ENCODE peak calls at places on chromosomes 3 and 15, in six cellular contexts. P is GM13976, X is A549, C is fibroblast of the aortic adventitia, F is IMR-90, S is coronary artery. E is an unnamed sample.

GRCh38 chr3:49181351-49181750 is 10.0 kb downstream of the KLHDC8B start:
- DNase-seq in C (no peak), P (no peak), F (no peak), X (no peak), S (no peak), E (no peak)

GRCh38 chr3:172646439-172647015 is 64.3 kb downstream of the NCEH1 start:
- DNase-seq in S (no peak), F (peak; percentile 67), C (peak; percentile 89), P (no peak), X (no peak), E (no peak)

GRCh38 chr3:16182183-16182582 is 7.7 kb downstream of the GALNT15 start:
- DNase-seq in S (no peak), P (no peak), F (peak; percentile 79), X (no peak), C (no peak), E (no peak)

GRCh38 chr3:33063651-33064051 is 33.3 kb downstream of the GLB1 start:
- DNase-seq in F (peak; percentile 23), P (no peak), S (no peak), X (no peak), C (peak; percentile 60), E (no peak)

GRCh38 chr3:63661242-63661641 is 8.8 kb downstream of the SNTN start:
- DNase-seq in S (no peak), F (no peak), P (no peak), C (peak; percentile 27), X (no peak), E (no peak)

GRCh38 chr3:121202573-121202972 is 294.6 kb downstream of the STXBP5L start:
- DNase-seq in F (no peak), C (no peak), X (no peak), S (no peak), P (no peak), E (no peak)

GRCh38 chr3:14467723-14468620 is 65.6 kb downstream of the SLC6A6 start:
- DNase-seq in F (peak; percentile 46), X (peak; percentile 51), P (peak; percentile 86), C (peak; percentile 47), S (no peak), E (no peak)

GRCh38 chr15:59436774-59437472 is 1.1 kb upstream of the FAM81A start:
- DNase-seq in S (no peak), X (no peak), C (peak; percentile 19), F (no peak), P (no peak), E (no peak)

GRCh38 chr15:92899910-92900711 is at the start of gene CHD2:
- DNase-seq in S (peak; percentile 68), P (peak; percentile 76), F (peak; percentile 89), C (peak; percentile 81), X (peak; percentile 96), E (peak; percentile 87)

GRCh38 chr3:16486951-16487480 is 26.5 kb downstream of the RFTN1 start:
- DNase-seq in C (no peak), X (no peak), F (no peak), P (no peak), S (no peak), E (no peak)

GRCh38 chr15:62889734-62890505 is 152.6 kb upstream of the TPM1 start:
- DNase-seq in C (peak; percentile 91), P (no peak), X (peak; percentile 57), F (peak; percentile 59), S (no peak), E (no peak)

GRCh38 chr3:123076496-123077418 is 9.9 kb downstream of the PDIA5 start:
- DNase-seq in P (no peak), F (no peak), C (peak; percentile 62), S (peak; percentile 87), X (no peak), E (no peak)

GRCh38 chr15:37125143-37125542 is 24.8 kb upstream of the MEIS2 start:
- DNase-seq in P (no peak), S (no peak), C (peak; percentile 50), X (no peak), F (peak; percentile 66), E (no peak)

GRCh38 chr3:155912574-155913190 is 42.2 kb downstream of the GMPS start:
- DNase-seq in P (no peak), F (peak; percentile 39), S (no peak), X (no peak), C (peak; percentile 48), E (no peak)

GRCh38 chr3:197891-198491 is 1.4 kb downstream of the CHL1 start:
- DNase-seq in P (peak; percentile 42), C (no peak), S (no peak), X (no peak), F (no peak), E (no peak)

GRCh38 chr3:46926871-46927717 is 49.5 kb downstream of the CCDC12 start:
- DNase-seq in C (no peak), X (no peak), F (no peak), P (peak; percentile 87), S (no peak), E (no peak)

GRCh38 chr3:89360155-89360554 is 252.7 kb downstream of the EPHA3 start:
- DNase-seq in F (peak; percentile 20), S (no peak), X (no peak), C (no peak), P (no peak), E (no peak)

GRCh38 chr3:42723146-42723683 is 20.6 kb upstream of the HHATL start:
- DNase-seq in P (no peak), S (no peak), X (no peak), C (no peak), F (peak; percentile 13), E (peak; percentile 34)

GRCh38 chr3:197456271-197457091 is 99.3 kb downstream of the BDH1 start:
- DNase-seq in F (peak; percentile 87), P (peak; percentile 78), C (peak; percentile 76), X (peak; percentile 35), S (peak; percentile 90), E (no peak)

GRCh38 chr15:28098766-28099554 is at the start of gene OCA2:
- DNase-seq in C (peak; percentile 12), F (peak; percentile 30), X (peak; percentile 69), P (no peak), S (peak; percentile 72), E (peak; percentile 80)

GRCh38 chr3:95615592-95616310 is 1198.6 kb upstream of the EPHA6 start:
- DNase-seq in F (no peak), S (no peak), P (no peak), X (peak; percentile 67), C (no peak), E (no peak)

GRCh38 chr3:134197681-134198261 is 52.9 kb downstream of the RYK start:
- DNase-seq in C (peak; percentile 81), X (peak; percentile 44), P (peak; percentile 53), S (no peak), F (peak; percentile 83), E (no peak)

GRCh38 chr15:101489236-101489632 is 273 bp downstream of the PCSK6 start:
- DNase-seq in C (no peak), P (peak; percentile 72), X (peak; percentile 69), S (peak; percentile 24), F (no peak), E (no peak)

GRCh38 chr3:193563999-193564398 is 9.3 kb upstream of the ATP13A4 start:
- DNase-seq in F (no peak), S (no peak), P (no peak), X (no peak), C (no peak), E (no peak)

GRCh38 chr15:33200903-33201302 is 6.4 kb upstream of the FMN1 start:
- DNase-seq in X (no peak), C (no peak), F (no peak), S (no peak), P (no peak), E (no peak)

GRCh38 chr15:53511175-53511574 is 248.3 kb downstream of the WDR72 start:
- DNase-seq in F (no peak), P (no peak), X (no peak), S (no peak), C (no peak), E (no peak)

GRCh38 chr15:53513431-53513830 is 246.0 kb downstream of the WDR72 start:
- DNase-seq in S (no peak), P (no peak), F (no peak), X (no peak), C (no peak), E (no peak)

GRCh38 chr15:53506370-53506769 is 253.1 kb downstream of the WDR72 start:
- DNase-seq in X (peak; percentile 14), S (no peak), P (no peak), C (no peak), F (no peak), E (no peak)

DNA sequence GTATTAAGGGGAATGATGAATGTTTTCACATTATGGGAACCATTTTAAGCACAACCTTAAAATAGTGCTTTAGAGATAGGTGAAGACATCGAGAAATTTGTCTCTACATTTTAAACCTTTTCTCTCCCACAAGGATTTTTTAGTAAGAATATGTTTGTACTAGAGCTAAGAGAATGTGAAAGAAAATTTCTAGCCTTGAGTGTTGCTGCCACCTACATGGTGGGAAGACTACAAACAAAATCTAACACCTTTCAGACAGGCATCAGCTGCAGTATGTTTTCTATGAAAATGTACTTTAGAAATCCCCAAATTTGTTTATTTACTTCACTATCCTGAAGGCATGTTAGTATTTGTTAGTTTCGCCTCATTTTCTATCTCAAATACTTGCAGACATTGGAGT is 247.4 kb downstream of the WDR72 start:
- DNase-seq in F (no peak), C (no peak), X (no peak), S (no peak), P (no peak), E (no peak)
- TF ChIP-seq CTCF in F (no peak), C (no peak), X (peak; percentile 19), S (no peak), P (no peak), E (no peak)

DNA sequence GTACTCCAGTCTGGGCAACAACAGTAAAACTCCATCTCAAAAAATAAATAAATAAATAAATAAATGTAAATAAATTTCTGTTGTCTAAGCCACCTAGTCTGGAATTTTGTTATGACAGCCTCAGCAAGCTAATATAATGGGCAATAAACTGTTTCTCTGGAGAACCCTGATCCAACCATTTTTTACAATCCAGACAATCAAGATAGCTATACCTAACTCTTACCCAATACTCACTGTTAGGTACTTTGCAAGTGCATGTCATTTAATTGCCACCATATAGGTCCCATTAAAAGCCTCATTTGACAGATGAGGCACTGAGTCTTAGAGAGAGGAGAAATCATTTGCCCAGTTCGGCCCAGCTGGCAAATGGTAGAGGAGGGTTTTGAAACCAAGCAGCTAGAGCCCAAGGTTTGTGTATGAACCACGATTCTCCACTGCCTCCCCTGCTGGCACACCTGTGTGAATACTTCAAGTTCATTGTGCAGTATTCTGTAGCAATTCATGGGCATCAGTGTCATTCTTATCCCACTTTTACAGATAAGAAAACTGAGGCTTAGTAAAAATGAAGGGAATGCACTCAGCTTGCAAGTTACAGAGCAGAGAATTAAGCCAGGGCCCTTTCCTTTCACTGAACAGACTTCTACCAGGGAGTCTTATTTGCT is 107.0 kb upstream of the UBE2E1 start:
- DNase-seq in S (no peak), F (no peak), P (no peak), C (no peak), X (no peak), E (no peak)
- TF ChIP-seq CTCF in S (no peak), F (no peak), P (no peak), C (no peak), X (no peak), E (no peak)

GRCh38 chr3:102457644-102458043 is 22.8 kb downstream of the ZPLD1 start:
- DNase-seq in X (no peak), F (no peak), P (no peak), C (no peak), S (no peak), E (no peak)
- TF ChIP-seq CTCF in X (no peak), F (no peak), P (no peak), C (no peak), S (no peak), E (no peak)

DNA sequence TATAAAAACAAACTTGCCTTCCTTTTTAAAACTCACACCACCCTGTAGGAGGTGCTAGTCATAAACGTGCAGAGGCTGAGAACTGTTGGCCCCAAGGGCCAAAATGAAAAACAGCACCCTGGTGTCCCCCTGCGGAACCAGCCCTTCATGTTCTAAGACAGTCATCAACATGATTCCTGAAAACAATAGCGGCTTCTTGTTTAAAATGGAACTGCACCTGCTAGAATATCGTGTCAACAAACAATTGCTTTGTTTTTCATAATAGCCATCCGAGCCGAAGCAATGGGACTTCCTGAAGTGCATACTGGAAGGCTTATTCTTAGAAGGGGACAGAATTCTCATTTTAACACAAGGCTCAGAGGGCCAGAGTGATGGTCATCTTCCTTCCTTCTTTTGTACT is 43.7 kb downstream of the MECOM start:
- DNase-seq in C (no peak), X (no peak), F (no peak), P (no peak), S (no peak), E (no peak)
- TF ChIP-seq CTCF in C (no peak), X (no peak), F (no peak), P (no peak), S (no peak), E (no peak)